ENCODE peak calls at places on chromosomes 12 and 14, in six cellular contexts. N is lower lobe of right lung; P is tibial artery; A is CD4-positive, alpha-beta T cell; C is cardiac muscle cell; L is pancreas. H is an unnamed sample.

GRCh38 chr14:72699852-72700257 is 194.0 kb downstream of the DPF3 start:
- DNase-seq in N (peak), P (peak), A (no peak), C (peak), L (no peak), H (no peak)

GRCh38 chr14:26163761-26164160 is 434.1 kb downstream of the NOVA1 start:
- DNase-seq in N (no peak), P (no peak), A (no peak), C (peak), L (no peak), H (no peak)

GRCh38 chr14:23613242-23614070 is 22.7 kb upstream of the DHRS2 start:
- DNase-seq in N (no peak), P (no peak), A (no peak), C (no peak), L (no peak), H (no peak)

GRCh38 chr14:50774542-50775267 is 56.3 kb downstream of the NIN start:
- DNase-seq in N (no peak), P (no peak), A (no peak), C (peak), L (no peak), H (no peak)

GRCh38 chr14:73833024-73833423 is 18.6 kb upstream of the PTGR2 start:
- DNase-seq in N (no peak), P (no peak), A (no peak), C (peak), L (no peak), H (no peak)

GRCh38 chr12:46401703-46402102 is 29.1 kb upstream of the SLC38A2 start:
- DNase-seq in N (no peak), P (peak), A (no peak), C (peak), L (peak), H (no peak)

GRCh38 chr12:124433906-124434305 is 133.5 kb downstream of the NCOR2 start:
- DNase-seq in N (no peak), P (no peak), A (no peak), C (no peak), L (no peak), H (no peak)

GRCh38 chr14:35875296-35875695 is 49.2 kb downstream of the BRMS1L start:
- DNase-seq in N (no peak), P (no peak), A (no peak), C (peak), L (no peak), H (no peak)

GRCh38 chr12:122835693-122836026 is 403 bp downstream of the HIP1R start:
- DNase-seq in N (peak), P (no peak), A (no peak), C (peak), L (peak), H (peak)

GRCh38 chr14:87483651-87484260 is 509.2 kb downstream of the GALC start:
- DNase-seq in N (no peak), P (no peak), A (no peak), C (no peak), L (no peak), H (no peak)

GRCh38 chr14:25841226-25841625 is 756.6 kb downstream of the NOVA1 start:
- DNase-seq in N (no peak), P (no peak), A (no peak), C (no peak), L (no peak), H (no peak)

GRCh38 chr12:46300906-46301305 is 32.1 kb upstream of the SLC38A1 start:
- DNase-seq in N (no peak), P (no peak), A (no peak), C (peak), L (no peak), H (no peak)

GRCh38 chr12:70692681-70693288 is 55.6 kb upstream of the PTPRB start:
- DNase-seq in N (no peak), P (no peak), A (no peak), C (peak), L (no peak), H (no peak)

GRCh38 chr12:123498126-123498825 is 35.2 kb downstream of the RILPL1 start:
- DNase-seq in N (no peak), P (no peak), A (no peak), C (no peak), L (no peak), H (no peak)

GRCh38 chr12:123041042-123041531 is 60.6 kb downstream of the ARL6IP4 start:
- DNase-seq in N (no peak), P (no peak), A (no peak), C (no peak), L (no peak), H (no peak)

GRCh38 chr12:88775742-88776151 is 195.5 kb upstream of the KITLG start:
- DNase-seq in N (no peak), P (no peak), A (no peak), C (no peak), L (no peak), H (no peak)

GRCh38 chr12:53324113-53324778 is 2.8 kb upstream of the AAAS start:
- DNase-seq in N (peak), P (no peak), A (peak), C (no peak), L (peak), H (peak)

GRCh38 chr12:27541031-27541719 is 17.2 kb downstream of the PPFIBP1 start:
- DNase-seq in N (no peak), P (no peak), A (no peak), C (no peak), L (no peak), H (no peak)

GRCh38 chr12:59040651-59041050 is 120.3 kb upstream of the LRIG3 start:
- DNase-seq in N (no peak), P (no peak), A (no peak), C (peak), L (no peak), H (no peak)

GRCh38 chr12:42862055-42862454 is 272.5 kb upstream of the PRICKLE1 start:
- DNase-seq in N (no peak), P (no peak), A (no peak), C (peak), L (no peak), H (no peak)

GRCh38 chr12:96985515-96986362 is 78.7 kb downstream of the NEDD1 start:
- DNase-seq in N (peak), P (no peak), A (no peak), C (peak), L (peak), H (peak)

GRCh38 chr14:96989293-96989692 is 192.1 kb downstream of the VRK1 start:
- DNase-seq in N (no peak), P (no peak), A (no peak), C (no peak), L (no peak), H (no peak)

GRCh38 chr14:69769623-69770022 is 2.7 kb downstream of the SRSF5 start:
- DNase-seq in N (no peak), P (no peak), A (no peak), C (no peak), L (no peak), H (no peak)

GRCh38 chr12:57242691-57243454 is 8.1 kb downstream of the STAC3 start:
- DNase-seq in N (no peak), P (peak), A (peak), C (peak), L (peak), H (peak)

GRCh38 chr12:11941601-11942360 is 129.0 kb upstream of the BCL2L14 start:
- DNase-seq in N (no peak), P (no peak), A (no peak), C (peak), L (no peak), H (no peak)

GRCh38 chr12:6829532-6830220 is 1.5 kb downstream of the P3H3 start:
- DNase-seq in N (no peak), P (no peak), A (no peak), C (no peak), L (peak), H (no peak)

GRCh38 chr12:51601241-51601640 is 10.2 kb downstream of the SCN8A start:
- DNase-seq in N (no peak), P (no peak), A (no peak), C (no peak), L (no peak), H (no peak)

GRCh38 chr14:62168564-62169155 is 406.4 kb downstream of the SNAPC1 start:
- DNase-seq in N (no peak), P (no peak), A (no peak), C (no peak), L (no peak), H (no peak)
- TF ChIP-seq CTCF in N (no peak), P (no peak), A (no peak), C (no peak), L (no peak), H (no peak)

DNA sequence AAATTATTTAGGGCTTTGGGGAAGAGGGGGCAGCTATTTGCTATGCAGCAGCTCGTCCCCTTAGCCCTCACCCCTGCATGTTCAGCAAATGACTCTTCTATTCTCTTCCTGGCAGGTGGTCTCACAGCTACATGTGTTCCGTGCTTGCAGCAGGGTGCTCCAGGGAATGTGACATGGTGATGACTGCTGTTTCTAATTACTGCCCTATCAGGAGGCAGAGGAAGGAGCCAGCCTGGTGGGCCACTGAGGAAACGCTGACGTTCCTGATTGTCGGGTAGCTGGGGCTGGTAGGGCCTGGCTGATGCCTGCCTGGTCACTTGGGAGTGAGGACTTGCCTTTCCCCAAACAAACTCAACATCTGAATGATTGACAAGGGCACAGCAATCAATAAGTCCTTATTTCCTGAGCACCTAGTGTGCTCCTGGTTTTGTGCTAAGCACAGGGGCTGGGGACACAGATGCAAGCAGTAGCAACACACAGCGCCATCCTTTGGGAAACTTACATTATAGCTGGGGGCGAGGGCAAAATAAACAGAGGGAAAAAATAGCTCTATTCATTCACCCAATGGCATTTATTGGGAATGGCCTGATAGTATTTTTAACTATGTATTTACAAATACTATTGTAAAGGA is 377.8 kb downstream of the FUT8 start:
- DNase-seq in N (no peak), P (no peak), A (no peak), C (no peak), L (no peak), H (no peak)
- TF ChIP-seq CTCF in N (no peak), P (no peak), A (no peak), C (no peak), L (no peak), H (no peak)

GRCh38 chr12:77152623-77153193 is 87.3 kb upstream of the E2F7 start:
- DNase-seq in N (no peak), P (no peak), A (no peak), C (peak), L (no peak), H (no peak)
- TF ChIP-seq CTCF in N (peak), P (peak), A (no peak), C (peak), L (no peak), H (peak)

GRCh38 chr12:68918960-68919359 is 14.0 kb downstream of the CPM start:
- DNase-seq in N (no peak), P (no peak), A (no peak), C (no peak), L (no peak), H (no peak)

GRCh38 chr12:68919581-68920239 is 13.3 kb downstream of the CPM start:
- DNase-seq in N (no peak), P (no peak), A (no peak), C (peak), L (no peak), H (no peak)

GRCh38 chr12:68930178-68930577 is 2.8 kb downstream of the CPM start:
- DNase-seq in N (no peak), P (no peak), A (no peak), C (no peak), L (no peak), H (no peak)

GRCh38 chr12:68924546-68924945 is 8.4 kb downstream of the CPM start:
- DNase-seq in N (no peak), P (no peak), A (no peak), C (no peak), L (no peak), H (no peak)
- TF ChIP-seq CTCF in N (no peak), P (no peak), A (no peak), C (no peak), L (no peak), H (no peak)

DNA sequence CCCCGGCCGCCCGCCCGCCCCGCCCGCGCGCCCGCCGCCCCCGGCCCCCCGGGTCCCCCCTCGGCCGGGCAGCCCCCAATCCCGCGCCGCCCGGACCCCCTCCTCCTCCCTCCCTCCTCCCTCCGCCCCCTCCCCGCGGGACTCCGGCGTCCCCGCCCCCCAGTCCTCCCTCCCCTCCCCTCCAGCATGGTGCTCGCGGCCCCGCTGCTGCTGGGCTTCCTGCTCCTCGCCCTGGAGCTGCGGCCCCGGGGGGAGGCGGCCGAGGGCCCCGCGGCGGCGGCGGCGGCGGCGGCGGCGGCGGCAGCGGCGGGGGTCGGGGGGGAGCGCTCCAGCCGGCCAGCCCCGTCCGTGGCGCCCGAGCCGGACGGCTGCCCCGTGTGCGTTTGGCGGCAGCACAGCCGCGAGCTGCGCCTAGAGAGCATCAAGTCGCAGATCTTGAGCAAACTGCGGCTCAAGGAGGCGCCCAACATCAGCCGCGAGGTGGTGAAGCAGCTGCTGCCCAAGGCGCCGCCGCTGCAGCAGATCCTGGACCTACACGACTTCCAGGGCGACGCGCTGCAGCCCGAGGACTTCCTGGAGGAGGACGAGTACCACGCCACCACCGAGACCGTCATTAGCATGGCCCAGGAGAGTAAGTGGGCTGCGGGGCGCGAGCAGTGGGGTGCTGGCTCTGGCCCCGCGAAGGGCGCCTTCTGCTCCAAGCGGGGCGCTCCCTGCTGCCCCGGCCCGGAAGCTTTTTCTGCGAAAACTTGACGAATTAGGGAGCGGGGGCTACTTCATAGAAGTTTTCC is 404 bp downstream of the GDF11 start:
- DNase-seq in N (peak), P (peak), A (peak), C (peak), L (peak), H (peak)
- TF ChIP-seq CTCF in N (no peak), P (no peak), A (no peak), C (peak), L (no peak), H (peak)

DNA sequence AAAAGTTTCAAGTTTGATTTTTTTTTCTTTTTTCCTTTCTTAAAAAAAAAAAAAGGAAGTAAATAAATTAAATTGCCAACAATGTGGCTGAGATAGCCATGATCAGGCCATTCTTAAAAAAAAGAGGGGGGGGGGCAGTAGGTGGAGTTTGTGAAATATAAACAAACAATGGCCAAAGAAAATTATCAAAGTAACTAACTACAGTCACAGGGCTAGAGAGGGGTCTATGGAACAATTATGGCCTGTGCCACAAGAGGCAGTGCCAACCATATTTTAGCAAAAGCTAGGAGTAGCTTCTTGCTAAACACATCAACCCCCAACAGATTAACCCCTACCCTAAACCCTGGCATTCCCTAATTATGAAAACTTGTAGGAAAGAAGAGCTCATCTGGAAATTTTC is 16.2 kb upstream of the SMARCC2 start:
- DNase-seq in N (no peak), P (no peak), A (no peak), C (no peak), L (no peak), H (no peak)
- TF ChIP-seq CTCF in N (no peak), P (no peak), A (no peak), C (peak), L (no peak), H (no peak)